ENCODE peak calls at places on chromosomes 7 and 10, in nine cellular contexts. F is PC-3; T is SJSA1; N is CD8-positive, alpha-beta memory T cell; B is ovary; R is GM23338; Z is heart right ventricle; C is body of pancreas; K is lower lobe of right lung. M is an unnamed sample.

GRCh38 chr10:60916025-60916424 is 28.0 kb downstream of the RHOBTB1 start:
- DNase-seq in F (peak; percentile 33), T (no peak), N (no peak), B (no peak), R (peak; percentile 60), Z (no peak), C (peak; percentile 23), K (no peak), M (no peak)

GRCh38 chr7:100799037-100799896 is 28.1 kb downstream of the EPHB4 start:
- DNase-seq in F (peak; percentile 70), T (peak; percentile 57), N (peak; percentile 14), B (peak; percentile 73), R (peak; percentile 89), Z (peak; percentile 64), C (peak; percentile 77), K (peak; percentile 77), M (no peak)

GRCh38 chr10:22252801-22253577 is 35.2 kb upstream of the EBLN1 start:
- DNase-seq in F (no peak), T (no peak), N (peak; percentile 8), B (peak; percentile 67), R (peak; percentile 57), Z (peak; percentile 36), C (peak; percentile 19), K (peak; percentile 67), M (peak; percentile 23)

GRCh38 chr10:62005281-62005680 is 103.8 kb downstream of the ARID5B start:
- DNase-seq in F (no peak), T (no peak), N (no peak), B (no peak), R (no peak), Z (no peak), C (no peak), K (no peak), M (no peak)

GRCh38 chr10:15433850-15434537 is 62.9 kb upstream of the FAM171A1 start:
- DNase-seq in F (peak; percentile 50), T (peak; percentile 78), N (no peak), B (no peak), R (peak; percentile 81), Z (peak; percentile 57), C (peak; percentile 29), K (no peak), M (no peak)

GRCh38 chr10:101301111-101301731 is 52.7 kb upstream of the BTRC start:
- DNase-seq in F (peak; percentile 66), T (peak; percentile 21), N (no peak), B (no peak), R (peak; percentile 73), Z (peak; percentile 33), C (peak; percentile 57), K (no peak), M (no peak)

GRCh38 chr7:102321351-102322201 is 34.7 kb downstream of the SPDYE6 start:
- DNase-seq in F (no peak), T (no peak), N (no peak), B (no peak), R (peak; percentile 87), Z (no peak), C (no peak), K (no peak), M (peak; percentile 54)

GRCh38 chr7:50119815-50120637 is 27.0 kb upstream of the ZPBP start:
- DNase-seq in F (peak; percentile 19), T (no peak), N (no peak), B (no peak), R (peak; percentile 75), Z (no peak), C (no peak), K (no peak), M (no peak)

GRCh38 chr10:110540038-110540437 is 27.5 kb upstream of the SMC3 start:
- DNase-seq in F (no peak), T (no peak), N (no peak), B (no peak), R (no peak), Z (no peak), C (no peak), K (no peak), M (no peak)

GRCh38 chr7:68720722-68721121 is 877.6 kb upstream of the AUTS2 start:
- DNase-seq in F (no peak), T (no peak), N (no peak), B (no peak), R (no peak), Z (no peak), C (no peak), K (no peak), M (no peak)

GRCh38 chr7:137579913-137580640 is 236.5 kb upstream of the PTN start:
- DNase-seq in F (peak; percentile 71), T (peak; percentile 66), N (no peak), B (no peak), R (no peak), Z (no peak), C (no peak), K (no peak), M (no peak)

GRCh38 chr7:70113543-70113942 is 515.3 kb downstream of the AUTS2 start:
- DNase-seq in F (no peak), T (no peak), N (no peak), B (no peak), R (no peak), Z (no peak), C (no peak), K (no peak), M (no peak)

GRCh38 chr7:130941322-130942210 is 207.6 kb upstream of the KLF14 start:
- DNase-seq in F (peak; percentile 63), T (peak; percentile 85), N (peak; percentile 51), B (peak; percentile 70), R (no peak), Z (no peak), C (peak; percentile 82), K (peak; percentile 69), M (no peak)

GRCh38 chr7:129298268-129298893 is 73.6 kb downstream of the AHCYL2 start:
- DNase-seq in F (peak; percentile 64), T (peak; percentile 16), N (peak; percentile 27), B (peak; percentile 27), R (peak; percentile 84), Z (peak; percentile 34), C (peak; percentile 76), K (peak; percentile 54), M (peak; percentile 28)

GRCh38 chr10:8051851-8052257 is 2.6 kb upstream of the GATA3 start:
- DNase-seq in F (no peak), T (no peak), N (no peak), B (no peak), R (peak; percentile 78), Z (no peak), C (no peak), K (no peak), M (peak; percentile 59)

GRCh38 chr7:127353897-127354296 is 38.6 kb downstream of the ZNF800 start:
- DNase-seq in F (no peak), T (no peak), N (no peak), B (no peak), R (no peak), Z (no peak), C (no peak), K (no peak), M (no peak)

GRCh38 chr7:36021917-36022550 is 131.0 kb upstream of the EEPD1 start:
- DNase-seq in F (no peak), T (no peak), N (no peak), B (peak; percentile 59), R (no peak), Z (no peak), C (no peak), K (no peak), M (no peak)

GRCh38 chr7:157851501-157852067 is 514.8 kb downstream of the DNAJB6 start:
- DNase-seq in F (peak; percentile 74), T (no peak), N (no peak), B (no peak), R (no peak), Z (peak; percentile 35), C (peak; percentile 63), K (peak; percentile 89), M (peak; percentile 78)

GRCh38 chr7:92631830-92632487 is 41.8 kb upstream of the FAM133B start:
- DNase-seq in F (no peak), T (no peak), N (no peak), B (no peak), R (no peak), Z (no peak), C (no peak), K (no peak), M (no peak)
- H3K27ac ChIP-seq in F (no peak overlapping the region), T (peak overlapping the region; percentile 90), N (no peak overlapping the region), B (no peak overlapping the region), R (no peak overlapping the region), Z (no peak overlapping the region), C (no peak overlapping the region), K (no peak overlapping the region), M (no peak overlapping the region)

GRCh38 chr10:13797171-13797570 is 210.4 kb downstream of the PRPF18 start:
- DNase-seq in F (no peak), T (no peak), N (no peak), B (no peak), R (no peak), Z (no peak), C (no peak), K (no peak), M (no peak)
- H3K4me3 ChIP-seq in F (no peak overlapping the region), T (no peak overlapping the region), N (no peak overlapping the region), B (no peak overlapping the region), R (no peak overlapping the region), Z (no peak overlapping the region), C (no peak overlapping the region), K (no peak overlapping the region), M (no peak overlapping the region)

GRCh38 chr7:960269-960871 is 5.9 kb upstream of the ADAP1 start:
- DNase-seq in F (no peak), T (no peak), N (no peak), B (no peak), R (no peak), Z (no peak), C (no peak), K (peak; percentile 40), M (no peak)
- H3K4me1 ChIP-seq in F (no peaks in the 10 kb centered on the region), T (no peaks in the 10 kb centered on the region), N (peaks cover 16% of the 10 kb centered on the region), B (peaks cover 11% of the 10 kb centered on the region), R (no peaks in the 10 kb centered on the region), Z (peaks cover 55% of the 10 kb centered on the region), C (peaks cover 20% of the 10 kb centered on the region), K (peaks cover 34% of the 10 kb centered on the region), M (peaks cover 26% of the 10 kb centered on the region)

DNA sequence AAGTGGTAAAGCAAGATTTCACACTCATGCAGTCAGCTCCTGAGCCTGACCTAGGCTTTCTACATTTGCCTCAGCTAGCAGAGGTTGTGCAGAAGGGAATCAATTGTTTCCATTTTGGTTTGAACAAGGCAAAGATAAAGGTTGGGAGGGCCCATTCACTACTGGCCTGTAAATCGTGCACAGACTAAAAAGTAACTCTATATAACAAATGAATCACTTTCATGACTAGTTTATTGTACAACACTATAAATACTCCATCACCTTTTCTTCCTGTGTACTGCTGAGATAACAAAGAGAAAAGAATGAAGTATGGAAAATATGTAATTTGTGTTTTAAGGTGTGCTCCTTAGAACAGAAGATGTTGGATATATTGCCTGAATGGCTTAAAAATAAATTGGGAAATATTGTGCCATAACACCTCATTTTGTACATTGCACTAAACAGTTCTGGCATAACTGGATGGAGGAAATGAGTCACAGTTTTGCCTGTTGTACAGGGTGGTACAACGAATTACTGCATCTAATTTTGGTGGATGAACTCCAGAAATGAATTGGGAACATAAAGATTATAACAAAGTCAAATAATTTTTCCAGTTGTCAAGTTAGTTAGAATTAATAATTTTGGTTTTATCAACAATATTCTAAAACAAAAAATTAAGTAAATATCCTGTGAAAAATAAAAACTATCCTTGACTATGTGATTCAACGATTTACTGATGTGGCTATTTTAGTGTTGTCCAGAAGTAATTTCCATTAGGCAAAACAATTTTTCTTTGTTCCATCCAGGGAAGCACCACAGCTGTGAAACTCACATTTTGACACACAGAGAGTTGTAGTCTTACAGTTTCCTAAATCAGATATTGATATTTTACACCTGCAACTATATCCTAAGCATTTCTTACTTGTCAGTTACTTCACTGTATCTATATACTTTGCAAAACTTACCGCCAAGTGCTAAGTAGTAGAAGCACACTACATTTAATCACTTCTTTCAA is 18.0 kb downstream of the SEMA3C start:
- DNase-seq in F (peak; percentile 65), T (peak; percentile 47), N (no peak), B (no peak), R (no peak), Z (no peak), C (no peak), K (no peak), M (no peak)
- H3K27ac ChIP-seq in F (peak overlapping the region; percentile 63), T (peak overlapping the region; percentile 40), N (no peak overlapping the region), B (no peak overlapping the region), R (no peak overlapping the region), Z (no peak overlapping the region), C (no peak overlapping the region), K (no peak overlapping the region), M (peak overlapping the region; percentile 54)

M was measured in tibial artery.